ENCODE peak calls at places on chromosomes 16 and 17, in four cellular contexts. G is PC-3, N is progenitor cell of endocrine pancreas, U is Peyer's patch. O is an unnamed sample.

GRCh38 chr17:58046230-58047094 is 36.8 kb upstream of the DYNLL2 start:
- DNase-seq in G (no peak), U (no peak), N (no peak), O (no peak)

GRCh38 chr17:3528604-3529511 is 28.8 kb downstream of the TRPV3 start:
- DNase-seq in U (no peak), G (no peak), N (no peak), O (no peak)

GRCh38 chr17:1143573-1143972 is 36.2 kb downstream of the ABR start:
- DNase-seq in N (no peak), U (no peak), G (no peak), O (no peak)

GRCh38 chr16:71205482-71206131 is 24.9 kb downstream of the HYDIN start:
- DNase-seq in U (no peak), N (no peak), G (no peak), O (no peak)

GRCh38 chr17:64297467-64298088 is 34.5 kb upstream of the TEX2 start:
- DNase-seq in G (no peak), U (no peak), N (no peak), O (no peak)

GRCh38 chr17:74605361-74605760 is 13.3 kb upstream of the CD300LD start:
- DNase-seq in N (no peak), G (peak), U (no peak), O (peak)

GRCh38 chr17:56679148-56679766 is 85.8 kb downstream of the NOG start:
- DNase-seq in N (no peak), G (peak), U (no peak), O (no peak)

GRCh38 chr17:56808503-56808902 is 25.2 kb downstream of the C17orf67 start:
- DNase-seq in G (no peak), N (no peak), U (no peak), O (no peak)

GRCh38 chr16:88456356-88457292 is 3.5 kb downstream of the ZFPM1 start:
- DNase-seq in G (no peak), N (no peak), U (no peak), O (no peak)

GRCh38 chr17:7404737-7405412 is 978 bp upstream of the TMEM256 start:
- DNase-seq in G (no peak), N (no peak), U (peak), O (no peak)

GRCh38 chr17:40309031-40309937 is at the start of gene RARA:
- DNase-seq in N (no peak), G (no peak), U (no peak), O (no peak)

GRCh38 chr17:77873518-77874302 is 84.8 kb upstream of the TNRC6C start:
- DNase-seq in N (no peak), G (no peak), U (no peak), O (no peak)

GRCh38 chr16:74770826-74771526 is 3.6 kb downstream of the FA2H start:
- DNase-seq in G (no peak), U (no peak), N (no peak), O (no peak)

GRCh38 chr16:27862953-27863352 is 200.6 kb downstream of the GSG1L start:
- DNase-seq in G (no peak), N (no peak), U (no peak), O (no peak)

GRCh38 chr16:89890200-89890599 is 16.8 kb downstream of the TCF25 start:
- DNase-seq in U (no peak), N (no peak), G (no peak), O (no peak)

GRCh38 chr17:28733346-28733745 is 4.8 kb downstream of the NEK8 start:
- DNase-seq in U (no peak), G (no peak), N (no peak), O (no peak)

GRCh38 chr16:49497466-49497865 is 123.9 kb downstream of the C16orf78 start:
- DNase-seq in N (no peak), G (no peak), U (peak), O (no peak)

GRCh38 chr16:3963203-3963602 is 82.7 kb upstream of the CREBBP start:
- DNase-seq in U (no peak), N (no peak), G (no peak), O (peak)

GRCh38 chr17:71329310-71330098 is 791.3 kb upstream of the SOX9 start:
- DNase-seq in N (no peak), G (no peak), U (no peak), O (no peak)

GRCh38 chr17:81306898-81307510 is 11.9 kb upstream of the SLC38A10 start:
- DNase-seq in N (no peak), U (no peak), G (no peak), O (no peak)

GRCh38 chr17:64777413-64778101 is 115.5 kb upstream of the SMURF2 start:
- DNase-seq in N (no peak), G (no peak), U (peak), O (peak)

GRCh38 chr17:62995377-62995885 is 29.4 kb downstream of the TANC2 start:
- DNase-seq in G (peak), N (no peak), U (no peak), O (no peak)

GRCh38 chr17:75614006-75614405 is 19.2 kb upstream of the SMIM5 start:
- DNase-seq in U (no peak), G (no peak), N (no peak), O (no peak)

GRCh38 chr17:78300962-78301820 is 58.7 kb downstream of the SOCS3 start:
- DNase-seq in U (no peak), G (peak), N (no peak), O (no peak)

GRCh38 chr17:18184143-18185007 is 747 bp downstream of the ALKBH5 start:
- DNase-seq in N (no peak), G (peak), U (peak), O (peak)

GRCh38 chr17:73133911-73134649 is 30.7 kb upstream of the SSTR2 start:
- DNase-seq in G (no peak), N (no peak), U (no peak), O (no peak)
- TF ChIP-seq CTCF in G (no peak), N (no peak), U (no peak), O (no peak)

GRCh38 chr16:29849505-29849904 is 13.5 kb downstream of the CDIPT start:
- DNase-seq in U (no peak), N (no peak), G (no peak), O (no peak)
- TF ChIP-seq CTCF in U (no peak), N (no peak), G (no peak), O (no peak)

DNA sequence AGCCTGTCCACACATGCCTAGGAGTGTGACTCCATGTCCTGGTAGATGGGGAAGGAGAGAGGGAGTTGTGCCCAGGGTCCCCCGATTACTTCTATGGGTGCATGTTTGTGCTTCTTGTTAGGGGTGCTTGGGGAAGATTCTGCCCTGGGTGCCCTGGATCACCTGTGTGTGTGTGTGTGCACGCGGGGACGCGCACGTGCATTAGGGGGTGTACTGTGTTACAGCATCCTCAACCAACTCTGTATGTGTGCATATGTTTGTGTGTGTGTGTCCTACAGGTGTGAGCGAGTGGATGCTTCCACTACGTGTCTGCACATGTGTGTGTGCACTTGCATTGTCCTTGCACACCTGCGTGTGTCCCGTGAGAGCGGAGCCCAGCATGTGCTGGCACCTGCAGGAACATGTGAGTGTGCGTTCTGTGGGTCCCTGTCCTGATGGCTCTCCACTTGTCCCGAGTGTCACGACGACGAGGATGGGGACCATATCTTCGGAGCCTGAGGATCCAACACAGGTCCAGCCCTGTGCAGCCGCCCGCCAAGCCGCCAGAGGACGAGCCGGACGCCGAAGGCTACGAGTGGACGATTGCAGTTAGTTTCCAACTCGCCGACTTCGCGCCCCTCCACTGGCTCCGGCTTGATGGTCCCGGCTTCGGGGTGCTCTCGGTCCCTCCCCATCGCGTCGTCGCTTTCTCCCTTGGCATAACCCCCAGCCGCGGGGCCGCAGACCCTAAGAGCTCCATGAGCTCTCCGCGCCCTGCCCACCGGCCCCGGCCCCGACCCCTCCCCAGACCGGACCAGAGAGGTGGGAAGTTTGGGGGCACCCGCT is 6.0 kb upstream of the TBC1D3B start:
- DNase-seq in G (no peak), U (no peak), N (peak), O (no peak)
- TF ChIP-seq CTCF in G (no peak), U (no peak), N (no peak), O (no peak)

GRCh38 chr16:57906385-57907316 is 64.3 kb downstream of the CNGB1 start:
- DNase-seq in G (no peak), U (no peak), N (no peak), O (no peak)
- TF ChIP-seq CTCF in G (no peak), U (peak), N (peak), O (peak)

GRCh38 chr16:87056083-87056482 is 261.1 kb downstream of the C16orf95 start:
- DNase-seq in U (no peak), G (peak), N (no peak), O (no peak)

GRCh38 chr16:87058728-87059250 is 258.4 kb downstream of the C16orf95 start:
- DNase-seq in N (no peak), G (no peak), U (no peak), O (no peak)

GRCh38 chr16:87056551-87056950 is 260.6 kb downstream of the C16orf95 start:
- DNase-seq in G (no peak), U (no peak), N (no peak), O (no peak)

GRCh38 chr16:87057951-87058560 is 259.1 kb downstream of the C16orf95 start:
- DNase-seq in U (no peak), N (no peak), G (no peak), O (peak)

GRCh38 chr16:87057291-87057881 is 259.8 kb downstream of the C16orf95 start:
- DNase-seq in G (no peak), U (no peak), N (no peak), O (no peak)
- TF ChIP-seq CTCF in G (peak), U (no peak), N (no peak), O (no peak)

DNA sequence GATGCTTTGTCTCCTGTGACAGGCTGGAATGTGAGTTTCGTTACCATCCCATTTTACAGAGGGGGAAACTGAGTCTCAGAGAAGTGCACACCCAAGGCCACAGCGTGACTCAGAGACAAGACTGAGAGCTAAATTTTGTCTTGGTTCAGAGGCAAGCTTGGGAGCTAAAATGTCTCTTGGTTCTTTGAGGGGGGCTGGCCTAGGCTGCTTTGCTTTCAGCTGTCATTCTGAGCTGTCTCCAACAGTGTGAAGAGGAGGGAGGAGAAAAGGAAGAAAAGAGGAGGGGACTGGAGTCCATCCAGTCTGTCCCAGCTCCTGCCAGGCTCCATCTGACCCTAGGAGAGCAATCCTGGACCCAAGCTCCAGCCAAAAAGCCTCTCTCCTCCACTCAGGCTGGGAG is at the start of gene CLEC19A:
- DNase-seq in G (no peak), N (no peak), U (no peak), O (no peak)
- TF ChIP-seq CTCF in G (no peak), N (no peak), U (no peak), O (no peak)

DNA sequence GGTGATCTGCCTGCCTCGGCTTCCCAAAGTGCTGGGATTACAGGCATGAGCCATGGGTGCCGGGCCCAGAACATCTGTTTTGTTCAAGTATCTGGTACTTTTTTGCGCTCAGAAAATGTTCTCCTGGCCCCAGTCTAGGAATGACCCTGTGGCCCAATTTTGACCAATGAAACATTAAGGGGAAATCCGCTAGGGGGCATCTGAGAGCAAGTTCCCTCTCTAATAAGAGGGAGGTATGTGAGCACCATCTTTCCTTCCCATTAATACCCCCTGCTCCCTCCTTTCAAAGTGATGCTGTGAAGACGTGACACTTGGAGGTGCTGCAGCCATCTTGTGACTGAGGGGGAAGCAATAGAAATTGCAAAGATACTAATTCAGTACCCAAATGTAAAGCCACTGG is 16.5 kb upstream of the CLEC3A start:
- DNase-seq in G (no peak), U (no peak), N (no peak), O (no peak)
- TF ChIP-seq CTCF in G (peak), U (no peak), N (peak), O (no peak)

O was measured in tibial artery.